ENCODE peak calls at places on chromosomes 3 and 15, in six cellular contexts. L is neuronal stem cell, W is IMR-90, T is mesenchymal stem cell, P is H1, U is trophoblast cell. N is an unnamed sample.

GRCh38 chr3:46910166-46910760 is 32.7 kb downstream of the PTH1R start:
- DNase-seq in L (no peak), W (no peak), T (no peak), P (no peak), U (no peak), N (no peak)

GRCh38 chr15:32641517-32642059 is at the start of gene SCG5:
- DNase-seq in L (peak; percentile 48), W (peak; percentile 49), T (no peak), P (peak; percentile 85), U (peak; percentile 6), N (peak; percentile 94)

GRCh38 chr3:51950899-51951298 is 4.3 kb upstream of the GPR62 start:
- DNase-seq in L (no peak), W (no peak), T (no peak), P (no peak), U (no peak), N (no peak)

GRCh38 chr15:31267161-31268107 is 59.2 kb upstream of the KLF13 start:
- DNase-seq in L (no peak), W (no peak), T (no peak), P (peak; percentile 43), U (no peak), N (peak; percentile 14)

GRCh38 chr3:187188931-187189330 is 8.4 kb upstream of the RTP1 start:
- DNase-seq in L (no peak), W (peak; percentile 49), T (peak; percentile 18), P (no peak), U (no peak), N (no peak)

GRCh38 chr3:35946121-35946856 is 307.0 kb downstream of the ARPP21 start:
- DNase-seq in L (peak; percentile 11), W (peak; percentile 28), T (peak; percentile 6), P (no peak), U (peak; percentile 21), N (no peak)

GRCh38 chr3:162292409-162292808 is 795.8 kb downstream of the OTOL1 start:
- DNase-seq in L (no peak), W (no peak), T (no peak), P (no peak), U (no peak), N (no peak)

GRCh38 chr3:171932153-171932567 is 89.0 kb downstream of the TMEM212 start:
- DNase-seq in L (no peak), W (no peak), T (no peak), P (no peak), U (no peak), N (no peak)

DNA sequence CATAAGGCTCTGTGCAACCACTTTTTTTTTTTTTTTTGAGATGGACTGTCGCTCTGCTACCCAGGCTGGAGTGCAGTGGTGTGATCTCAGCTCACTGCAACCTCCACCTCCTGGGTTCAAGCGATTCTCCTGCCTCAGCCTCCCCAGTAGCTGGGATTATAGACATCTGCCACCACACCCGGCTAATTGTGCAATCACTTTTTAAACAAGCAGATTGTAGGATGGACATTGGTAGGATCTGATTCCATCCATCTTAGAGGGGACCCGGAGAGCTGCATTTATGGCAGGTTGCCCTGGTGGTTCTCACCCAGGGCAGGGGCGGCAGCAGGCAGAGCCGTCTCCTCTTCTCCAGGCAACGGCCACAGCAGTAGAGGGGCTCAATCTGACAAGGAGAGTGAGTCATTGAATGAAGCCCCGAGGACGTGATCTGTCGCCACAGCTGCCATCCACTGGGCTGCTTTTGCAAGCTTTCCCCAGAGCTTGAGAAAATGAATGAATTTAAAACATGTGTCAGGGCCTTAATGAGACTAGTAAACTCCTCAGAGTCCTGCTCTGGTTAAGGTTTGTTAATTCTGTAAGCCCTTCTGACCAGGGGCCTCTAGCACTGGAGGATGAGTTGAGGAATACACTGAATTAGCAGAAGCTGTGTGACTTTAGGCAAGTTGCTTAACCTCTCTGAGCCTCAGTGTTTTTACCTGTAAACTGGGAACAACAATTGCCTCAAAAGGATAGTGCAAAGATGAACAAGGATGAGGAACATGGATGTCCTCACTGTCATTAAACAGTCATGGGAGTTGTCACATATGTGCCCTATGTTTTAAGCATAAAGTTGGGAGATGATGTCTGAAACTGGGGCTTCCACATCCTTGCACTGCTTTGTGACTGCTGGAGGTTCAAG is 129.1 kb downstream of the ASB7 start:
- DNase-seq in L (no peak), W (peak; percentile 36), T (peak; percentile 55), P (no peak), U (peak; percentile 61), N (no peak)
- H3K9ac ChIP-seq in L (no peak overlapping the region), W (no peak overlapping the region), T (no peak overlapping the region), P (no peak overlapping the region), U (no peak overlapping the region), N (no peak overlapping the region)

GRCh38 chr3:10397879-10398278 is 77.0 kb upstream of the SEC13 start:
- DNase-seq in L (no peak), W (no peak), T (no peak), P (no peak), U (no peak), N (no peak)
- H3K14ac ChIP-seq in L (no peak overlapping the region), W (no peak overlapping the region), T (no peak overlapping the region), P (no peak overlapping the region), U (no peak overlapping the region), N (no peak overlapping the region)

DNA sequence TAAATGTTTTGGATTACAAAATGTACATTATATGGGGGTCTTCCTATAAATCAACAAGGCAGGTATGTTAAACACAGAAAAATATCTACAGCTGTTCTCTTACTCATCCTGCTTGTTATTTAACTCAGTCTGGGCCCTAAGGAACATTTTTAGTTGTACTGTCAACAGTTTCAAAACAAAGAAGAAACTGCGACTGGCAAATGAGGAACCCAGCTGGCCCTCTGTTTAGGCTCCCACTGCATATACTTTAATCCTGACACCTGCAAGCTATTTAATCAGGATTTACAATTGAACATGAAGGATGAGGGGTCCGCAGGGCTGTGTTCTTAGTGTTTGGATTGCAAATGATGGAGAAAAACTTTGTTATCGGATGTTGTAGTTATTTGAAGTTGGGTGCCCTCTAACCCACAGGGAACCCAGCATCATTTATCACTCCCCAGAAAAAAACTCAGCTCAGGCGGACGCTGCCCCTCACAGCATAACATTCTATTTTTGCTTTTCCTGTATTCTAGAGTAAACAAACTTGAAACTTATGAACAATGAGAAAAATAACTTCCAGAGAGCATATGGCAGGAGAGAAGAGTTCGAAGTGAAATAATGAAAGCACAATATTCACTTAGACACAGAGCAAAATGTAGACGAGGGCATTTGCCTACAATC is 91.2 kb downstream of the POLR2M start:
- DNase-seq in L (no peak), W (no peak), T (no peak), P (no peak), U (no peak), N (no peak)
- H3K9ac ChIP-seq in L (no peak overlapping the region), W (no peak overlapping the region), T (no peak overlapping the region), P (no peak overlapping the region), U (no peak overlapping the region), N (no peak overlapping the region)

GRCh38 chr3:130839815-130840214 is 54.1 kb upstream of the ATP2C1 start:
- DNase-seq in L (no peak), W (no peak), T (no peak), P (peak; percentile 57), U (no peak), N (peak; percentile 55)

GRCh38 chr3:130844462-130844861 is 49.4 kb upstream of the ATP2C1 start:
- DNase-seq in L (no peak), W (no peak), T (no peak), P (no peak), U (no peak), N (no peak)

GRCh38 chr3:130843441-130843840 is 50.4 kb upstream of the ATP2C1 start:
- DNase-seq in L (no peak), W (no peak), T (no peak), P (no peak), U (no peak), N (no peak)

GRCh38 chr3:130838898-130839572 is 54.8 kb upstream of the ATP2C1 start:
- DNase-seq in L (no peak), W (no peak), T (no peak), P (no peak), U (peak; percentile 8), N (no peak)

DNA sequence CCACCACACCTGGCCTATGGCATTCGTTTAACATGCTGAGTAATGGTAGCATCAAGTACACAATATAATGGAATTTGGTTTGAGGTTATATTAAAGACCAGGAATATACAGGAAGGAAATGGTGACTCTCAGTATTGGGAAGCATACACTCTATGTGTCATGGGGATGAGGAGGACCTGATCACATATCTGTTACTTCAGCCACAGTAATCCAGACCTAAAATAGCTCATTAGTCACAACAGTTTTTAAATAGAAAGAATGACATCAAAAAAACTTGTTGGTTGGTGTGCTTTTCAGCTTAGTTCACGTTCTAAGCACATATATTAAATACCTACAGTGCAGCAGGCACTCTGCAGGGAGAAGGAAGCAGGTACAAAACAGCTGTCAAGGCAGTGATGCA is 52.5 kb upstream of the ATP2C1 start:
- DNase-seq in L (no peak), W (no peak), T (no peak), P (no peak), U (no peak), N (no peak)
- H3K14ac ChIP-seq in L (no peak overlapping the region), W (no peak overlapping the region), T (no peak overlapping the region), P (no peak overlapping the region), U (no peak overlapping the region), N (no peak overlapping the region)

GRCh38 chr15:101142711-101143110 is 109.1 kb downstream of the CHSY1 start:
- DNase-seq in L (no peak), W (no peak), T (no peak), P (no peak), U (no peak), N (no peak)

GRCh38 chr15:101143321-101143720 is 108.5 kb downstream of the CHSY1 start:
- DNase-seq in L (no peak), W (no peak), T (no peak), P (no peak), U (no peak), N (no peak)

GRCh38 chr15:101140697-101141065 is 111.2 kb downstream of the CHSY1 start:
- DNase-seq in L (no peak), W (no peak), T (no peak), P (no peak), U (no peak), N (no peak)

GRCh38 chr15:101139986-101140696 is 111.7 kb downstream of the CHSY1 start:
- DNase-seq in L (no peak), W (no peak), T (no peak), P (no peak), U (no peak), N (no peak)

GRCh38 chr15:101141926-101142527 is 109.8 kb downstream of the CHSY1 start:
- DNase-seq in L (no peak), W (no peak), T (no peak), P (no peak), U (no peak), N (no peak)
- H3K9ac ChIP-seq in L (no peak overlapping the region), W (no peak overlapping the region), T (no peak overlapping the region), P (no peak overlapping the region), U (no peak overlapping the region), N (no peak overlapping the region)

DNA sequence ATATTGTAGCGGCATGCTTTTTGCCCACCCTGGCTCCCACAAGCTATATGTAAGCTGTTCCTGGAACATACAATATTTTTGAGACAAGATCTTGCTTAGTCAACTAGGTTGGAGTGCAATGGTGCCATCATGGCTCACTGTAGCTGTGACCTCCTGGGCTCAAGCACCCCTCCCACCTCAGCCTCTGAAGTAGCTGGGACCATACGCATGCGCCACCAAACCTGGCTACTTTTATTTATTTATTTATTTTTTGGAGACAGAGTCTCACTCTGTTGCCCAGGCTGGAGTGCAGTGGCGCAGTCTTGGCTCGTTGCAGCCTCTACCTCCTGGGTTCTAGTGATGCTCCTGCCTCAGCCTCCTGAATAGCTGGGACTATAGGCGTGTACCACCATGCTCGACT is 6.7 kb upstream of the SQOR start:
- DNase-seq in L (no peak), W (no peak), T (no peak), P (no peak), U (no peak), N (no peak)
- H3K14ac ChIP-seq in L (no peak overlapping the region), W (no peak overlapping the region), T (no peak overlapping the region), P (no peak overlapping the region), U (no peak overlapping the region), N (no peak overlapping the region)